ENCODE peak calls at places on chromosomes 4 and X, in six cellular contexts. V, K, N, Z, T and W are unnamed samples.

GRCh38 chr4:5863461-5864113 is 29.3 kb downstream of the CRMP1 start:
- DNase-seq in V (peak; percentile 21), K (no peak), N (peak; percentile 97), Z (peak; percentile 30), T (peak; percentile 75), W (no peak)

GRCh38 chrX:138710866-138711331 is 618 bp downstream of the FGF13 start:
- DNase-seq in V (no peak), K (no peak), N (no peak), Z (no peak), T (no peak), W (no peak)

GRCh38 chr4:12084690-12085089 is 656.0 kb upstream of the HS3ST1 start:
- DNase-seq in V (no peak), K (no peak), N (no peak), Z (no peak), T (no peak), W (no peak)

GRCh38 chr4:8188085-8188484 is 11.0 kb upstream of the SH3TC1 start:
- DNase-seq in V (no peak), K (no peak), N (peak; percentile 34), Z (peak; percentile 52), T (no peak), W (no peak)

GRCh38 chrX:127879585-127879984 is 172.6 kb downstream of the ACTRT1 start:
- DNase-seq in V (no peak), K (no peak), N (no peak), Z (no peak), T (no peak), W (no peak)

GRCh38 chr4:90950385-90950841 is 823.2 kb downstream of the CCSER1 start:
- DNase-seq in V (no peak), K (no peak), N (no peak), Z (no peak), T (no peak), W (no peak)

GRCh38 chrX:145190801-145191389 is 56.4 kb upstream of the SPANXN1 start:
- DNase-seq in V (no peak), K (no peak), N (peak; percentile 3), Z (no peak), T (no peak), W (peak; percentile 4)

GRCh38 chr4:78120144-78120880 is 63.2 kb downstream of the FRAS1 start:
- DNase-seq in V (no peak), K (no peak), N (no peak), Z (no peak), T (no peak), W (no peak)

GRCh38 chrX:55907968-55908607 is 190.5 kb downstream of the RRAGB start:
- DNase-seq in V (peak; percentile 14), K (no peak), N (peak; percentile 23), Z (no peak), T (no peak), W (peak; percentile 25)

GRCh38 chr4:40576651-40577480 is 52.8 kb downstream of the RBM47 start:
- DNase-seq in V (no peak), K (peak; percentile 4), N (peak; percentile 96), Z (peak; percentile 85), T (no peak), W (peak; percentile 59)

GRCh38 chrX:76802698-76803097 is 375.2 kb downstream of the MAGEE1 start:
- DNase-seq in V (no peak), K (no peak), N (peak; percentile 5), Z (peak; percentile 1), T (no peak), W (no peak)

GRCh38 chr4:180664766-180665368 is 1578.3 kb upstream of the TENM3 start:
- DNase-seq in V (peak; percentile 10), K (no peak), N (peak; percentile 86), Z (peak; percentile 35), T (peak; percentile 29), W (peak; percentile 42)

GRCh38 chr4:32196950-32197688 is 1477.0 kb downstream of the PCDH7 start:
- DNase-seq in V (no peak), K (no peak), N (no peak), Z (no peak), T (no peak), W (no peak)

GRCh38 chr4:16264798-16265197 is 38.5 kb upstream of the TAPT1 start:
- DNase-seq in V (no peak), K (no peak), N (peak; percentile 65), Z (peak; percentile 15), T (no peak), W (peak; percentile 37)

GRCh38 chrX:2325076-2325784 is 175.5 kb downstream of the DHRSX start:
- DNase-seq in V (peak; percentile 2), K (peak; percentile 4), N (peak; percentile 92), Z (no peak), T (peak; percentile 12), W (peak; percentile 39)

GRCh38 chr4:8575457-8575856 is 4.7 kb upstream of the GPR78 start:
- DNase-seq in V (no peak), K (no peak), N (no peak), Z (no peak), T (no peak), W (no peak)

GRCh38 chr4:170111100-170111499 is 21.3 kb upstream of the AADAT start:
- DNase-seq in V (no peak), K (no peak), N (no peak), Z (no peak), T (no peak), W (no peak)

GRCh38 chr4:110620352-110621327 is 2.2 kb downstream of the PITX2 start:
- DNase-seq in V (no peak), K (no peak), N (no peak), Z (no peak), T (no peak), W (peak; percentile 54)

GRCh38 chr4:183149968-183150539 is 51.0 kb downstream of the WWC2 start:
- DNase-seq in V (no peak), K (no peak), N (no peak), Z (no peak), T (no peak), W (no peak)

GRCh38 chr4:24219171-24219570 is 329.3 kb upstream of the PPARGC1A start:
- DNase-seq in V (no peak), K (no peak), N (no peak), Z (no peak), T (no peak), W (no peak)

GRCh38 chr4:71456841-71457240 is 118.0 kb downstream of the SLC4A4 start:
- DNase-seq in V (no peak), K (no peak), N (peak; percentile 79), Z (peak; percentile 3), T (peak; percentile 82), W (no peak)